ENCODE peak calls at places on chromosomes 7 and 10, in nine cellular contexts. B, I, M, X, Z, Y, A, N and J are unnamed samples.
A peak's percentile ranks its signal among the peaks of the same experiment; 100 is the strongest.

GRCh38 chr10:24723386-24723787 is 300 bp downstream of the ARHGAP21 start:
- DNase-seq in Y (peak; percentile 56), M (peak; percentile 14), I (peak; percentile 58), N (peak; percentile 57), B (no peak), A (peak; percentile 90), Z (peak; percentile 39), X (peak; percentile 16), J (no peak)

GRCh38 chr7:27210441-27211083 is 10.7 kb upstream of the HOXA13 start:
- DNase-seq in A (peak; percentile 92), I (peak; percentile 61), N (peak; percentile 82), Z (peak; percentile 60), B (no peak), X (no peak), M (no peak), Y (peak; percentile 43), J (peak; percentile 75)

GRCh38 chr10:98269435-98269912 is 1.5 kb upstream of the LOXL4 start:
- DNase-seq in Z (no peak), B (no peak), I (peak; percentile 68), X (no peak), A (peak; percentile 71), M (no peak), N (no peak), Y (peak; percentile 63), J (peak; percentile 31)

GRCh38 chr10:34933676-34934075 is 118.6 kb upstream of the PARD3 start:
- DNase-seq in N (no peak), Z (no peak), B (no peak), Y (peak; percentile 30), A (no peak), X (no peak), M (no peak), I (peak; percentile 91), J (no peak)

GRCh38 chr7:107596881-107597581 is 17.0 kb downstream of the BCAP29 start:
- DNase-seq in Y (no peak), M (no peak), X (no peak), I (peak; percentile 71), N (no peak), A (no peak), B (no peak), Z (no peak), J (peak; percentile 54)

GRCh38 chr10:88472540-88472939 is 110.6 kb downstream of the RNLS start:
- DNase-seq in Z (no peak), X (no peak), B (no peak), N (no peak), M (no peak), A (no peak), I (no peak), Y (peak; percentile 42), J (no peak)

GRCh38 chr7:156751319-156751718 is 110.7 kb downstream of the RNF32 start:
- DNase-seq in M (no peak), A (no peak), Z (peak; percentile 31), Y (peak; percentile 96), X (no peak), N (no peak), I (peak; percentile 91), B (no peak), J (no peak)

GRCh38 chr7:72217151-72217550 is 195.0 kb downstream of the CALN1 start:
- DNase-seq in Y (no peak), I (no peak), A (no peak), B (no peak), N (no peak), M (no peak), Z (no peak), X (no peak), J (no peak)

GRCh38 chr10:28331821-28332220 is 29.0 kb upstream of the MPP7 start:
- DNase-seq in Y (peak; percentile 95), N (no peak), B (no peak), X (no peak), Z (no peak), I (peak; percentile 76), A (no peak), M (no peak), J (no peak)

GRCh38 chr10:111098679-111099437 is 22.0 kb downstream of the ADRA2A start:
- DNase-seq in N (no peak), X (no peak), I (peak; percentile 1), M (no peak), B (no peak), A (no peak), Z (no peak), Y (peak; percentile 1), J (no peak)

GRCh38 chr7:2912684-2913439 is 68.8 kb upstream of the GNA12 start:
- DNase-seq in Y (no peak), Z (no peak), B (no peak), X (no peak), I (no peak), M (no peak), A (no peak), N (no peak), J (no peak)

GRCh38 chr10:32332299-32332750 is 14.6 kb downstream of the EPC1 start:
- DNase-seq in X (peak; percentile 55), Z (peak; percentile 82), I (no peak), Y (peak; percentile 30), N (peak; percentile 63), B (peak; percentile 39), M (peak; percentile 57), A (no peak), J (peak; percentile 14)

GRCh38 chr10:95214793-95215192 is 20.8 kb downstream of the ACSM6 start:
- DNase-seq in B (no peak), M (no peak), X (no peak), I (no peak), A (no peak), Y (peak; percentile 53), Z (no peak), N (peak; percentile 17), J (no peak)

GRCh38 chr10:12299222-12299973 is 49.9 kb upstream of the CAMK1D start:
- DNase-seq in M (no peak), A (no peak), B (no peak), X (no peak), N (no peak), Y (no peak), Z (no peak), I (no peak), J (no peak)